ENCODE peak calls at places on chromosomes 4 and X, in six cellular contexts. R is HepG2, U is GM12878, Z is H1, O is K562, E is SK-N-SH. B is an unnamed sample.
A peak's percentile ranks its signal among the peaks of the same experiment; 100 is the strongest.

GRCh38 chrX:65993332-65993731 is 46.5 kb downstream of the VSIG4 start:
- DNase-seq in R (no peak), U (no peak), Z (no peak), O (no peak), E (no peak), B (no peak)

GRCh38 chr4:24248674-24249644 is 335.4 kb downstream of the DHX15 start:
- DNase-seq in R (no peak), U (no peak), Z (no peak), O (no peak), E (no peak), B (no peak)

GRCh38 chrX:8144925-8145324 is 26.1 kb downstream of the VCX2 start:
- DNase-seq in R (no peak), U (no peak), Z (no peak), O (no peak), E (no peak), B (no peak)

GRCh38 chr4:6716018-6716911 is at the start of gene BLOC1S4:
- DNase-seq in R (peak; percentile 80), U (peak; percentile 86), Z (peak; percentile 70), O (peak; percentile 94), E (peak; percentile 97), B (peak; percentile 88)

GRCh38 chr4:69742596-69742995 is 17.8 kb downstream of the SULT1B1 start:
- DNase-seq in R (no peak), U (no peak), Z (no peak), O (no peak), E (no peak), B (no peak)

GRCh38 chr4:53043096-53043495 is 181.0 kb downstream of the RASL11B start:
- DNase-seq in R (no peak), U (no peak), Z (no peak), O (no peak), E (no peak), B (no peak)

GRCh38 chr4:177391953-177392352 is 50.3 kb downstream of the AGA start:
- DNase-seq in R (peak; percentile 79), U (no peak), Z (no peak), O (no peak), E (no peak), B (no peak)

GRCh38 chr4:150570123-150570522 is 11.8 kb upstream of the MAB21L2 start:
- DNase-seq in R (no peak), U (no peak), Z (no peak), O (no peak), E (no peak), B (no peak)

GRCh38 chr4:41346306-41347061 is 89.8 kb downstream of the UCHL1 start:
- DNase-seq in R (no peak), U (no peak), Z (no peak), O (no peak), E (no peak), B (no peak)

GRCh38 chrX:10111364-10112148 is 45.2 kb upstream of the CLCN4 start:
- DNase-seq in R (peak; percentile 32), U (peak; percentile 59), Z (no peak), O (no peak), E (no peak), B (no peak)
- TF ChIP-seq POLR2AphosphoS5 in R (no peak), U (peak; percentile 27), Z (no peak), O (no peak), E (no peak), B (no peak)

GRCh38 chr4:37798616-37799015 is 27.9 kb upstream of the PGM2 start:
- DNase-seq in R (no peak), U (no peak), Z (no peak), O (no peak), E (no peak), B (no peak)

GRCh38 chr4:37799941-37800554 is 26.4 kb upstream of the PGM2 start:
- DNase-seq in R (no peak), U (no peak), Z (no peak), O (no peak), E (no peak), B (no peak)

GRCh38 chr4:37803348-37803973 is 23.0 kb upstream of the PGM2 start:
- DNase-seq in R (peak; percentile 57), U (no peak), Z (no peak), O (peak; percentile 14), E (peak; percentile 25), B (no peak)

GRCh38 chr4:37805091-37805490 is 21.4 kb upstream of the PGM2 start:
- DNase-seq in R (no peak), U (no peak), Z (no peak), O (no peak), E (no peak), B (no peak)

DNA sequence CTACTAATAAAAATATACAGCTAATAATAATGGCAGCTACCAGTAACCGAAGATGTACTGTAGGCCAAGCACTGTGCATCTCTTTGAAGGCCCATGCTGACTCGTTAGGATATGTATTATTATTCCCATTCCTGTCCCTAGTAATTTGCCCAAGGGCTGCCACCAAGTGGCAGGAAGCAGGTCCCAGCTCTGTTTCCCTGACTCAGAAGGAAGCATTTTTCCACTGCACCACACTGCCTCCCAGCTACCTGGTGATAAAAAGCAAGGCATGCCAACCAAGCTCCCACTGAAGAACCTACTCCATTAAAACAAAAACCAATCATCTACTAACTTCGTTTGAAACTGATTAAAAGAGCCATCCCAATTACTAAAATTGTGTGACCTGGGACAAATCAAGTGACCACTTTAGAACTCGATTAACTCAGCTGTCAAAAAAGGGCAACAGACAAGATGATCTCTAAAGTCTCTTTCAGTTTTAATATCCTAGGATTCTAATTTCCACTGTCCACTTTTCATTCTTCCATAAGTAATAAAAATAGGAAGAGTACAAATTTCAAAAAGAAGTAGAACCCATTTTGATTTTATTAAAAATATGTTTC is 24.3 kb upstream of the PGM2 start:
- DNase-seq in R (peak; percentile 78), U (no peak), Z (no peak), O (peak; percentile 11), E (peak; percentile 63), B (peak; percentile 57)
- TF ChIP-seq GABPA in R (no peak), U (no peak), Z (no peak), O (no peak), E (no peak), B (no peak)

GRCh38 chr4:188091-188490 is 63.8 kb downstream of the ZNF718 start:
- DNase-seq in R (no peak), U (no peak), Z (no peak), O (no peak), E (no peak), B (no peak)
- H3K4me3 ChIP-seq in R (no peak overlapping the region), U (no peak overlapping the region), Z (no peak overlapping the region), O (no peak overlapping the region), E (no peak overlapping the region), B (no peak overlapping the region)

DNA sequence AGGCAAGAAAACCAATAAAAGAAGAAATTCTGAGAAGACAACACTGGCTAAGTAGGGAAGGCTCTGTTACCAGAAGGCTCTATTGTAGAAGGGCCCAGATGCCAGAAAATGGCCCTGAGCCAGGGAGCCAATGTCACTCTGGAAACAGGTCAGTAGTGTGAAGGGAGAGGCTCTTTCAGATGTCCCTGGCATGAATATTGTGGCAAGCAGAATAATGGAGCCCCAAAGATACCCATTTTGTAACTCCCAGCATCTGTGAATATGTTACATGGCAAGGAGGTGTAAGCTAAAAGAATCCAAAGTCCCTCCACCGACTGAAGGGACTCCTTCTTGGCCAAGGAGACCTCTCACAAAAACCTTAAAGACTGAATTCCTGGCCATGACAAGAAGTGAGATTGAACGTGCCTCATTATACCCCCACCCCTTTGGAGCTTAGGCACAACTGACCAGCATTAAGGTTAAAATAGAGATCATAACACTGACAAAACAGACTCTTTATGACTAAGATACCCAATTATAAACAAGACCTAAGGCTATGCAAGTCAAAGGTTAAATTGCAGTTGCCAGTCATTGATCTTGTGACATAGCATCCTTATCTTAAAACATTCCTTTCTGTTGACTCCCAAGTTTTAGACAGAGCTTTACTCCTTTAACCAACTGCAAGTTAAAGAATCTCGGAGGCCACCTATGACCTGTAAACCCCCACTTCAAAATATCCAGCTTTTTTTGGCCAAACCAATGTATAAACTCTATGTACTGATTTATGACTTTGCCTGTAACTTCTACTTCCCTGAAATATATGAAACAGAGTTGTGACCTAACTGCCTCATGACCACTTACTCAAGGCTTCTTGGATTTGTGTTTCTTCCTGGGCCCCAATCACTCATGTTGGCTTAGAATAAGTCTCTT is 42.2 kb upstream of the SMIM10 start:
- DNase-seq in R (peak; percentile 88), U (no peak), Z (no peak), O (no peak), E (no peak), B (no peak)
- TF ChIP-seq POLR2AphosphoS5 in R (no peak), U (no peak), Z (no peak), O (no peak), E (no peak), B (no peak)

DNA sequence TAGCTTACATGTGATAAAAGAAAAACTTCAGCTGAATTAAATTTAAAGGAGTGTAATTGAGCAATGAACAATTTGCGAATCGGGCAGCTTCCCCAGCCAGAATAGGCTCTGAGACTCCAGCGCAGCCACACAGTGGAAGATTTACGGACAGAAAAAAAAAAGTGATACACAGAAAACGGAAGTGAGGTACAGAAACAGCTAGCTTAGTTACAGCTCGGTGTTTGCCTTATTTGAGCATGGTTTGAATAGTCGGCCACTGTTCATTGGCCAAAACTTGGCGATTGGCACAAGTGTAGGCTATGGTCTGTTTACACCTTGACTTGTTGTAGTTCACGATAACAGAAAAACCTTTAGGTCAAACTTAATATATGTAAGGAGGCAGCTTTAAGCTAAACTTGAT is 16.7 kb upstream of the SUPT20HL1 start:
- DNase-seq in R (no peak), U (no peak), Z (no peak), O (no peak), E (no peak), B (no peak)
- TF ChIP-seq GABPA in R (no peak), U (no peak), Z (no peak), O (peak; percentile 21), E (no peak), B (no peak)